ENCODE peak calls at places on chromosomes 13 and 19, in seven cellular contexts. One of them, this sample, is unnamed.

GRCh38 chr13:60431108-60431700 is 34.2 kb downstream of the TDRD3 start:
- DNase-seq in HFFc6: peak
- DNase-seq in prostate gland: no peak
- DNase-seq in AG04450: peak
- DNase-seq in psoas muscle: no peak
- DNase-seq in B cell: peak
- DNase-seq in foreskin fibroblast: peak
- DNase-seq in this sample: no peak

GRCh38 chr19:42282810-42283247 is 13.8 kb downstream of the CIC start:
- DNase-seq in B cell: no peak
- DNase-seq in prostate gland: no peak
- DNase-seq in psoas muscle: no peak
- DNase-seq in AG04450: no peak
- DNase-seq in HFFc6: no peak
- DNase-seq in foreskin fibroblast: no peak
- DNase-seq in this sample: no peak

GRCh38 chr19:30212574-30212973 is 159.6 kb upstream of the ZNF536 start:
- DNase-seq in B cell: peak
- DNase-seq in HFFc6: no peak
- DNase-seq in AG04450: no peak
- DNase-seq in foreskin fibroblast: no peak
- DNase-seq in psoas muscle: no peak
- DNase-seq in prostate gland: no peak
- DNase-seq in this sample: no peak

GRCh38 chr13:73335226-73335625 is 276.4 kb downstream of the KLF5 start:
- DNase-seq in psoas muscle: no peak
- DNase-seq in AG04450: no peak
- DNase-seq in HFFc6: peak
- DNase-seq in B cell: no peak
- DNase-seq in foreskin fibroblast: peak
- DNase-seq in prostate gland: no peak
- DNase-seq in this sample: no peak

GRCh38 chr19:31383553-31383952 is 34.3 kb upstream of the TSHZ3 start:
- DNase-seq in prostate gland: no peak
- DNase-seq in foreskin fibroblast: no peak
- DNase-seq in AG04450: no peak
- DNase-seq in B cell: no peak
- DNase-seq in HFFc6: no peak
- DNase-seq in psoas muscle: no peak
- DNase-seq in this sample: no peak

GRCh38 chr13:111866731-111867245 is 200.2 kb upstream of the SOX1 start:
- DNase-seq in HFFc6: no peak
- DNase-seq in psoas muscle: no peak
- DNase-seq in B cell: no peak
- DNase-seq in AG04450: no peak
- DNase-seq in prostate gland: no peak
- DNase-seq in foreskin fibroblast: no peak
- DNase-seq in this sample: no peak

GRCh38 chr19:19274146-19274545 is 1.0 kb upstream of the TM6SF2 start:
- DNase-seq in B cell: peak
- DNase-seq in HFFc6: no peak
- DNase-seq in psoas muscle: no peak
- DNase-seq in prostate gland: no peak
- DNase-seq in foreskin fibroblast: no peak
- DNase-seq in AG04450: no peak
- DNase-seq in this sample: no peak

GRCh38 chr19:18419195-18419698 is at the start of gene SSBP4:
- DNase-seq in B cell: peak
- DNase-seq in psoas muscle: peak
- DNase-seq in HFFc6: peak
- DNase-seq in foreskin fibroblast: peak
- DNase-seq in AG04450: no peak
- DNase-seq in prostate gland: peak
- DNase-seq in this sample: peak

GRCh38 chr13:97308735-97309429 is 86.7 kb downstream of the MBNL2 start:
- DNase-seq in foreskin fibroblast: no peak
- DNase-seq in B cell: no peak
- DNase-seq in psoas muscle: no peak
- DNase-seq in prostate gland: no peak
- DNase-seq in HFFc6: peak
- DNase-seq in AG04450: no peak
- DNase-seq in this sample: no peak

GRCh38 chr13:33258437-33259193 is 26.9 kb downstream of the STARD13 start:
- DNase-seq in HFFc6: peak
- DNase-seq in psoas muscle: no peak
- DNase-seq in prostate gland: no peak
- DNase-seq in foreskin fibroblast: peak
- DNase-seq in B cell: no peak
- DNase-seq in AG04450: no peak
- DNase-seq in this sample: no peak

GRCh38 chr19:39154626-39155100 is 29.1 kb downstream of the PAK4 start:
- DNase-seq in foreskin fibroblast: no peak
- DNase-seq in psoas muscle: no peak
- DNase-seq in B cell: no peak
- DNase-seq in prostate gland: peak
- DNase-seq in HFFc6: no peak
- DNase-seq in AG04450: no peak
- DNase-seq in this sample: no peak

GRCh38 chr13:87052731-87053130 is 618.4 kb upstream of the SLITRK5 start:
- DNase-seq in HFFc6: no peak
- DNase-seq in psoas muscle: no peak
- DNase-seq in prostate gland: no peak
- DNase-seq in B cell: no peak
- DNase-seq in foreskin fibroblast: no peak
- DNase-seq in AG04450: no peak
- DNase-seq in this sample: no peak

GRCh38 chr13:112791662-112792440 is 102.0 kb downstream of the ATP11A start:
- DNase-seq in B cell: no peak
- DNase-seq in HFFc6: no peak
- DNase-seq in prostate gland: no peak
- DNase-seq in foreskin fibroblast: no peak
- DNase-seq in AG04450: no peak
- DNase-seq in psoas muscle: no peak
- DNase-seq in this sample: no peak

GRCh38 chr19:41936416-41936850 is 8.2 kb upstream of the ERFL start:
- DNase-seq in HFFc6: peak
- DNase-seq in AG04450: no peak
- DNase-seq in prostate gland: no peak
- DNase-seq in foreskin fibroblast: no peak
- DNase-seq in psoas muscle: no peak
- DNase-seq in B cell: no peak
- DNase-seq in this sample: no peak

GRCh38 chr19:44452367-44452766 is 4.1 kb upstream of the ZNF229 start:
- DNase-seq in prostate gland: no peak
- DNase-seq in foreskin fibroblast: no peak
- DNase-seq in psoas muscle: no peak
- DNase-seq in HFFc6: no peak
- DNase-seq in AG04450: no peak
- DNase-seq in B cell: no peak
- DNase-seq in this sample: no peak

GRCh38 chr19:45900661-45901431 is 1.6 kb downstream of the MYPOP start:
- DNase-seq in B cell: no peak
- DNase-seq in AG04450: no peak
- DNase-seq in foreskin fibroblast: no peak
- DNase-seq in prostate gland: no peak
- DNase-seq in HFFc6: no peak
- DNase-seq in psoas muscle: no peak
- DNase-seq in this sample: no peak

GRCh38 chr19:45905016-45905415 is 2.6 kb upstream of the MYPOP start:
- DNase-seq in psoas muscle: no peak
- DNase-seq in HFFc6: no peak
- DNase-seq in AG04450: no peak
- DNase-seq in prostate gland: no peak
- DNase-seq in foreskin fibroblast: no peak
- DNase-seq in B cell: no peak
- DNase-seq in this sample: no peak

GRCh38 chr19:45901912-45902650 is at the start of gene MYPOP:
- DNase-seq in HFFc6: no peak
- DNase-seq in foreskin fibroblast: peak
- DNase-seq in B cell: peak
- DNase-seq in prostate gland: no peak
- DNase-seq in psoas muscle: no peak
- DNase-seq in AG04450: no peak
- DNase-seq in this sample: peak

GRCh38 chr19:45901432-45901903 is 945 bp downstream of the MYPOP start:
- DNase-seq in foreskin fibroblast: peak
- DNase-seq in prostate gland: no peak
- DNase-seq in psoas muscle: no peak
- DNase-seq in B cell: peak
- DNase-seq in AG04450: no peak
- DNase-seq in HFFc6: no peak
- DNase-seq in this sample: peak

DNA sequence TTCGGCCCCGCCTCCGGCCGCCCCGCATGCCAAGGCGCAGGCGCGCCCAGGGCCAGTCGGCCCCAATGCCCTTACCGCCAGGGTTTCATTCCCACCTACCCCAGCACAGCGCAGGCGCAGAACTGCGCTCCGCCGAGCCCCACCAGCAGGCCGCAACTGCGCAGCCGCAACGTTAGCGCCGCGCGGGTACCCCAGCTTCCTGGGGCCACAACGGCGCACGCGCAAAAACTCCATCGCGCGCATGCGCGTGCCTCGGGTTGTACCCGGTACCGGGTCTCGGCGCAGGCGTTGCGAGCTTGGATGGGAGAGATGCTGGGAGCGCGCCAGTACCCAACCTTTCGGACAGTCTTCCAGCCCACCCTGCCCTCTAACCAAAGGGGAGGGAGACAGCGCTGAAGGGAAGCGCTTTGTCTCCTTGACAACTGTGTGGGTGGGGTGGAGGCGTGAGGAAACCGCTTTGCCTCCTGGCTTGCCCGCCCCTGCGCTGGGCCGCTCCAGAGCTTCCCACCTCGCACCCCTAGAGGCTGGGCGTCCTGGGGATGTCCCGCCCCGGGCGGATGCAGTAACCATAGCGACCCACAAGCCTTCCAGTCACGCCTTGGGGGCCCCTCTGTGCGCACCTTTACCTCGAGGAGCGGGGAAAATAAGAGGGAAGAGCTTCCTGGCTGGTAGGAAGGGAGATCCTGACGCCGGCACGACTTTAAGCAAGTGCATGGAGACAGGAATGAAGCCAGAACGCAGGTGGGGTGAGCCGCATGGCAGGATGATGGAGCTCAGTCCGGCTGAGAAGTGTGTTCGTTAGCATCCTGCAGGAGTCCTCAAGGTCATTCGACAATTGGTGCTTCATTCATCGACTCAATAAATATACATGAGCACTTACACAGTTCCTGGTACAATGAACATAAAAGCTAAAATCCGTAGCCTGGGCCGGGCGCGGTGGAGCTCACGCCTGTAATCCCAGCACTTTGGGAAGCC is 525 bp upstream of the MYPOP start:
- DNase-seq in AG04450: peak
- DNase-seq in foreskin fibroblast: peak
- DNase-seq in B cell: peak
- DNase-seq in HFFc6: peak
- DNase-seq in prostate gland: peak
- DNase-seq in psoas muscle: peak
- DNase-seq in this sample: peak
- TF ChIP-seq CTCF in AG04450: no peak
- TF ChIP-seq CTCF in foreskin fibroblast: no peak
- TF ChIP-seq CTCF in B cell: no peak
- TF ChIP-seq CTCF in HFFc6: no peak
- TF ChIP-seq CTCF in prostate gland: no peak
- TF ChIP-seq CTCF in psoas muscle: no peak
- TF ChIP-seq CTCF in this sample: no peak

DNA sequence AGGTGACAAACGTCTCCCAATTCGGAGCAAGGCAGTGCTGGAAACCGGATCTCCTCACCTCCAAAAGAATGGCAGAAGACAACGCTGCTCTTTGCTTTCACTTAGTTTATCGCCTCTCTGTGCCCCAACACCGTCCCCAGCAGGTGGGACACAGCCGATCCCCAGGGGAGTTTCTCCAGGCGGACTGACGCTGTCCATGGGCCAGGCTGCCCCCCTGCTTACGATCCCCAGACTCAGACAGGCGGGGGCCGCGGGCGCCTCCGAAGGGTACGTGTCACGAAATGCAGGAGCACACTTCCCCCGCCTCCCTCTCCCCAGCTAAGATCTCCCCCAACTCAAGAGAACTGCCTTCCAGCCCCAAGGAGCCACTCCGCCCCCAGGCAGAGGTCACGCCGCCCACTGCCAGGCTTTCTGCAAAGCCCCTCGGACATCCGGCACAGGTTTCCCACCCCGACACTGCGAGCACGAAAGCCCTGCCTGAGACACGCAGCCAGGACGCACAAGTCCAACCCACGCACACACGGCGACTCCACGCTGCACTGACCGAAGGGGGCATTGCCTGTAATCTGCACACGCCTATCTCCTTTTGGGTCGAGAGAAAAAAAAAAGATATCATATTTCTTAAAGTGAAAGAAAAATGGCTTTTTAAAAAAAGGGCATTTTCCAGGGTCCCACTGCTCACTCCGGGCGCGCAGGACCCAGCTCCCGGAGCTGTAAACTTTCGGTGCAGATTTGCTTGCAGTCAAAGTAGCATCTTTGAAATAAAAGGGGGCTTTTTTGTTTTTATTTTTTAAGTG is 1.9 kb downstream of the SPRY2 start:
- DNase-seq in prostate gland: peak
- DNase-seq in foreskin fibroblast: peak
- DNase-seq in psoas muscle: peak
- DNase-seq in B cell: peak
- DNase-seq in HFFc6: peak
- DNase-seq in AG04450: peak
- DNase-seq in this sample: peak
- TF ChIP-seq CTCF in prostate gland: no peak
- TF ChIP-seq CTCF in foreskin fibroblast: peak
- TF ChIP-seq CTCF in psoas muscle: peak
- TF ChIP-seq CTCF in B cell: no peak
- TF ChIP-seq CTCF in HFFc6: peak
- TF ChIP-seq CTCF in AG04450: peak
- TF ChIP-seq CTCF in this sample: no peak

DNA sequence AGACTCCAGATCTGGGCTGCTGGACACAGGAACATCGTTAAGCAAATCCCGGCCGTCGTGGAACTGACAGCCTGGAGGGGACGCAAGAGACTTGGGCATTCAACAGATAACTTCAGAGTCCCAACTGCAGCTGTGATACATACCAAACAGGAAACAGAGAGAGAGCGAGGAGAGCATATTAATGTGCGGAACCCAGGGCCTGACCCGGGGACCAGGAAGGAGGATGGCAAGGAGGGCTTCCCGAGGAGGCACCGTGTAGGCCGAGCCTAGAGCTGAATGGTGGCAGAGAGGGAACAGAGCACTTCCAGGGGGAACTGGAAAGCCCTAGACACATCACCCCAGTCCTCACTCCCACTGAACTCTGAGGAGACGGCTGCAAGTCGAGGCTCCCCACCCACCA is 68.1 kb downstream of the SIPA1L3 start:
- DNase-seq in B cell: peak
- DNase-seq in foreskin fibroblast: no peak
- DNase-seq in AG04450: no peak
- DNase-seq in prostate gland: no peak
- DNase-seq in psoas muscle: no peak
- DNase-seq in HFFc6: no peak
- DNase-seq in this sample: peak
- TF ChIP-seq CTCF in B cell: peak
- TF ChIP-seq CTCF in foreskin fibroblast: no peak
- TF ChIP-seq CTCF in AG04450: no peak
- TF ChIP-seq CTCF in prostate gland: no peak
- TF ChIP-seq CTCF in psoas muscle: no peak
- TF ChIP-seq CTCF in HFFc6: no peak
- TF ChIP-seq CTCF in this sample: peak

GRCh38 chr19:43380008-43380407 is 26.5 kb downstream of the CD177 start:
- DNase-seq in psoas muscle: no peak
- DNase-seq in prostate gland: no peak
- DNase-seq in B cell: no peak
- DNase-seq in AG04450: no peak
- DNase-seq in foreskin fibroblast: no peak
- DNase-seq in HFFc6: no peak
- DNase-seq in this sample: no peak

GRCh38 chr19:43380771-43381386 is 27.4 kb downstream of the CD177 start:
- DNase-seq in prostate gland: peak
- DNase-seq in B cell: no peak
- DNase-seq in HFFc6: no peak
- DNase-seq in foreskin fibroblast: no peak
- DNase-seq in psoas muscle: no peak
- DNase-seq in AG04450: no peak
- DNase-seq in this sample: peak
- TF ChIP-seq CTCF in prostate gland: no peak
- TF ChIP-seq CTCF in B cell: no peak
- TF ChIP-seq CTCF in HFFc6: no peak
- TF ChIP-seq CTCF in foreskin fibroblast: no peak
- TF ChIP-seq CTCF in psoas muscle: no peak
- TF ChIP-seq CTCF in AG04450: no peak
- TF ChIP-seq CTCF in this sample: no peak

This sample was measured in GM13976.